ENCODE peak calls at places on chromosomes 2 and 18, in ten cellular contexts. B, Y, N, A, P, G, C, X, M and D are unnamed samples.

GRCh38 chr2:32678825-32679224 is 51.0 kb downstream of the TTC27 start:
- DNase-seq in P (no peak), M (no peak), X (peak), Y (no peak), B (no peak), G (peak), A (no peak), C (no peak), N (no peak), D (no peak)

GRCh38 chr2:148578493-148578884 is 66.1 kb upstream of the EPC2 start:
- DNase-seq in G (no peak), A (no peak), B (no peak), Y (no peak), X (no peak), N (no peak), P (no peak), M (no peak), C (no peak), D (no peak)

GRCh38 chr2:143940720-143941119 is 579.2 kb downstream of the ZEB2 start:
- DNase-seq in A (no peak), C (no peak), P (no peak), Y (no peak), G (no peak), X (no peak), N (no peak), M (no peak), B (no peak), D (no peak)

GRCh38 chr2:13676269-13676668 is 956.2 kb upstream of the LRATD1 start:
- DNase-seq in M (no peak), A (no peak), P (no peak), G (no peak), N (no peak), Y (no peak), C (no peak), B (no peak), X (peak), D (no peak)

GRCh38 chr2:64612575-64613195 is 41.0 kb downstream of the SERTAD2 start:
- DNase-seq in P (no peak), N (no peak), Y (no peak), M (no peak), B (no peak), A (no peak), C (no peak), X (no peak), G (no peak), D (no peak)

GRCh38 chr2:223925106-223925505 is 20.0 kb downstream of the WDFY1 start:
- DNase-seq in P (no peak), G (no peak), Y (no peak), C (no peak), M (no peak), B (no peak), N (no peak), A (no peak), X (peak), D (no peak)

GRCh38 chr2:177888581-177888980 is 184.0 kb downstream of the PDE11A start:
- DNase-seq in X (no peak), C (no peak), A (no peak), N (no peak), Y (no peak), M (no peak), P (no peak), B (no peak), G (no peak), D (no peak)

GRCh38 chr2:54767921-54768320 is 44.5 kb downstream of the EML6 start:
- DNase-seq in G (no peak), C (no peak), A (no peak), M (no peak), B (no peak), P (no peak), X (peak), Y (no peak), N (no peak), D (no peak)

GRCh38 chr2:233032551-233033320 is at the start of gene NEU2:
- DNase-seq in G (no peak), A (no peak), M (no peak), P (no peak), X (no peak), N (no peak), B (no peak), Y (no peak), C (no peak), D (no peak)

GRCh38 chr2:188042412-188042811 is 249.3 kb upstream of the GULP1 start:
- DNase-seq in Y (no peak), C (no peak), M (no peak), N (no peak), P (no peak), G (peak), A (no peak), B (no peak), X (peak), D (no peak)

GRCh38 chr2:56741601-56742102 is 557.9 kb downstream of the CCDC85A start:
- DNase-seq in Y (no peak), M (peak), G (peak), B (no peak), C (no peak), N (no peak), P (no peak), X (peak), A (no peak), D (no peak)

GRCh38 chr2:128350736-128351135 is 32.1 kb upstream of the HS6ST1 start:
- DNase-seq in X (no peak), P (no peak), C (no peak), G (no peak), A (no peak), M (no peak), N (no peak), Y (no peak), B (no peak), D (no peak)

GRCh38 chr2:128473175-128474013 is 154.7 kb upstream of the HS6ST1 start:
- DNase-seq in X (peak), Y (peak), G (no peak), C (no peak), N (no peak), M (peak), P (no peak), B (no peak), A (no peak), D (no peak)

GRCh38 chr2:179741317-179741716 is 120.1 kb downstream of the ZNF385B start:
- DNase-seq in G (no peak), P (no peak), N (no peak), X (no peak), C (no peak), M (no peak), Y (no peak), A (no peak), B (no peak), D (no peak)

GRCh38 chr2:56376699-56377665 is 193.2 kb downstream of the CCDC85A start:
- DNase-seq in A (no peak), B (no peak), X (no peak), Y (no peak), C (no peak), M (no peak), N (no peak), G (no peak), P (no peak), D (no peak)

GRCh38 chr2:201357216-201357615 is at the start of gene FLACC1:
- DNase-seq in A (no peak), N (no peak), G (peak), B (no peak), Y (no peak), M (no peak), X (peak), C (no peak), P (no peak), D (peak)

GRCh38 chr18:45785015-45785597 is 40.4 kb upstream of the SIGLEC15 start:
- DNase-seq in G (no peak), B (no peak), N (no peak), X (peak), P (no peak), A (no peak), Y (peak), C (no peak), M (no peak), D (no peak)

GRCh38 chr2:59196511-59196910 is 955.4 kb upstream of the FANCL start:
- DNase-seq in N (no peak), G (no peak), B (no peak), C (no peak), M (no peak), P (no peak), A (no peak), Y (no peak), X (peak), D (no peak)